ENCODE peak calls at places on chromosomes 1 and 21, in five cellular contexts. L is K562, G is HepG2, M is GM12878, T is H1. R is an unnamed sample.

GRCh38 chr21:14523234-14523633 is 22.9 kb downstream of the SAMSN1 start:
- DNase-seq in M (no peak), T (no peak), G (no peak), L (peak), R (no peak)

GRCh38 chr1:12173631-12174121 is 6.9 kb downstream of the TNFRSF1B start:
- DNase-seq in G (no peak), M (no peak), T (no peak), L (peak), R (no peak)

GRCh38 chr1:238104752-238105151 is 214.0 kb upstream of the ZP4 start:
- DNase-seq in L (no peak), T (no peak), G (no peak), M (no peak), R (no peak)

GRCh38 chr1:205317311-205317917 is 4.1 kb downstream of the NUAK2 start:
- DNase-seq in M (no peak), L (no peak), G (peak), T (no peak), R (no peak)

GRCh38 chr1:55150880-55151582 is 64.1 kb downstream of the USP24 start:
- DNase-seq in T (no peak), L (no peak), M (peak), G (no peak), R (no peak)

GRCh38 chr21:34202553-34203332 is 129.4 kb downstream of the MRPS6 start:
- DNase-seq in G (no peak), M (no peak), L (no peak), T (peak), R (peak)

GRCh38 chr21:35204850-35205564 is 155.9 kb upstream of the RUNX1 start:
- DNase-seq in G (no peak), T (no peak), L (peak), M (no peak), R (no peak)

GRCh38 chr1:35460796-35461195 is 96.4 kb downstream of the KIAA0319L start:
- DNase-seq in G (no peak), L (no peak), T (no peak), M (no peak), R (no peak)

GRCh38 chr1:247281001-247281574 is 25.2 kb downstream of the VN1R5 start:
- DNase-seq in L (peak), M (no peak), T (no peak), G (no peak), R (no peak)

GRCh38 chr1:157532569-157532968 is 19.7 kb downstream of the FCRL5 start:
- DNase-seq in L (no peak), T (no peak), M (no peak), G (no peak), R (no peak)

GRCh38 chr1:162023547-162024501 is at the start of gene OLFML2B:
- DNase-seq in M (no peak), G (peak), L (peak), T (peak), R (peak)

GRCh38 chr1:185439727-185440415 is 122.8 kb upstream of the IVNS1ABP start:
- DNase-seq in M (peak), T (no peak), L (peak), G (no peak), R (no peak)

GRCh38 chr1:4380564-4381168 is 273.7 kb upstream of the AJAP1 start:
- DNase-seq in G (peak), T (no peak), L (no peak), M (no peak), R (no peak)

GRCh38 chr1:65309317-65310077 is at the start of gene DNAJC6:
- DNase-seq in M (no peak), T (peak), G (peak), L (peak), R (peak)

GRCh38 chr1:201019321-201019977 is 4.1 kb downstream of the KIF21B start:
- DNase-seq in M (peak), T (no peak), G (peak), L (peak), R (no peak)

GRCh38 chr1:3858231-3858981 is 1.1 kb downstream of the DFFB start:
- DNase-seq in T (peak), M (no peak), L (peak), G (peak), R (no peak)

GRCh38 chr1:159007734-159008133 is 2.0 kb upstream of the IFI16 start:
- DNase-seq in M (no peak), L (no peak), T (no peak), G (no peak), R (no peak)

GRCh38 chr1:21342961-21343838 is 52.9 kb upstream of the ECE1 start:
- DNase-seq in G (no peak), L (no peak), M (no peak), T (no peak), R (no peak)

GRCh38 chr1:154006136-154006535 is 15.6 kb downstream of the RPS27 start:
- DNase-seq in L (no peak), G (no peak), M (no peak), T (no peak), R (no peak)

GRCh38 chr1:119712342-119713038 is 756 bp downstream of the PHGDH start:
- DNase-seq in M (no peak), T (peak), G (peak), L (peak), R (peak)

GRCh38 chr1:92980732-92981647 is 19.7 kb upstream of the DIPK1A start:
- DNase-seq in L (no peak), M (no peak), T (no peak), G (no peak), R (no peak)

GRCh38 chr1:208136459-208137143 is 107.6 kb downstream of the PLXNA2 start:
- DNase-seq in L (no peak), M (no peak), G (no peak), T (no peak), R (no peak)

GRCh38 chr1:39877231-39877778 is 6.0 kb downstream of the TRIT1 start:
- DNase-seq in T (no peak), M (no peak), L (no peak), G (no peak), R (no peak)

GRCh38 chr1:208917719-208918118 is 665.8 kb upstream of the CAMK1G start:
- DNase-seq in L (no peak), G (no peak), T (no peak), M (no peak), R (no peak)

GRCh38 chr1:39871796-39872195 is 11.5 kb downstream of the TRIT1 start:
- DNase-seq in G (no peak), M (no peak), L (no peak), T (no peak), R (no peak)

GRCh38 chr21:35164380-35164779 is 115.3 kb upstream of the RUNX1 start:
- DNase-seq in M (no peak), L (no peak), T (no peak), G (no peak), R (no peak)

GRCh38 chr1:58783090-58783992 is 506 bp downstream of the JUN start:
- DNase-seq in T (peak), M (no peak), L (peak), G (no peak), R (peak)

GRCh38 chr1:220371324-220371723 is 99.1 kb upstream of the RAB3GAP2 start:
- DNase-seq in L (no peak), M (no peak), G (no peak), T (no peak), R (peak)

GRCh38 chr1:169330927-169331326 is 36.7 kb downstream of the NME7 start:
- DNase-seq in L (no peak), G (no peak), T (no peak), M (no peak), R (no peak)

GRCh38 chr1:218967836-218968235 is 205.8 kb upstream of the LYPLAL1 start:
- DNase-seq in T (no peak), L (no peak), M (no peak), G (no peak), R (no peak)

GRCh38 chr1:185720633-185721272 is 13.4 kb upstream of the HMCN1 start:
- DNase-seq in T (no peak), L (peak), M (no peak), G (peak), R (no peak)

GRCh38 chr1:113616201-113616600 is 143.1 kb downstream of the PHTF1 start:
- DNase-seq in T (no peak), M (no peak), L (no peak), G (no peak), R (no peak)

DNA sequence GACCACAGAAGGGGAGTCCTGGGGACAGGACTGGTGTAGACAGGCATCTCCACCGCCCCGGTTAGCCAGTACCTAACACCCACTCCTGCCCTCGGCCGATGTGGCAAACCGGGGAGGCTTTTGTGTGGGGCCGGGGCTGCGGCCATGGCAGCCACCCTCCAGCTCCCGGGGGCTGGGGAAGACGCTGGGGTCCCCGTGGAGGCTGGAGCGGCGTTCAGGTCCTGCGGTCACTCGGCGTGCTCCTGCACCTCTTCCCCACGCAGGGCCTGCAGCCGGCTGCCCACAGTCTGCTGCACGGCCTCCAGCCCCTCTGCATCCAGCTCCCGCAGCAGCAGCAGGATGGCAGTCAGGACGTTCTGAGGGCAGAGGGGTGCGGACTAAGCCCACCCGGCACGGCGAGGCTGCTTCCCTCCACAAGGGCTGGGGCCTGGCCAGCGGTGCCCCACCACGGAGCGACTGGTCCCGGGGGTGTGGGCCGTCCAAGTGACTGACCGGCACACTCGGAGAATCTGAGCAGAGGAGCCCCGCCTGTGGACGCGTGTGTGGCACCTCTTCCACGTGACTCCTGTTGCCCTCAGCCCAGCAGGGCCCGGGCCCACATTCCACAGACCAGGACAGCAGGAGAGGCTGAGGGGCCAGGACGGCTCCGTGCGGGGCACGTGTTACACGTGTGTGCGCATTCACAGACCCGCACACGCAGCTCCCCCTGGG is 9.1 kb downstream of the CFAP410 start:
- DNase-seq in L (no peak), G (no peak), M (no peak), T (no peak), R (no peak)
- TF ChIP-seq ATF2 in L (no peak), G (no peak), M (no peak), T (no peak), R (no peak)

DNA sequence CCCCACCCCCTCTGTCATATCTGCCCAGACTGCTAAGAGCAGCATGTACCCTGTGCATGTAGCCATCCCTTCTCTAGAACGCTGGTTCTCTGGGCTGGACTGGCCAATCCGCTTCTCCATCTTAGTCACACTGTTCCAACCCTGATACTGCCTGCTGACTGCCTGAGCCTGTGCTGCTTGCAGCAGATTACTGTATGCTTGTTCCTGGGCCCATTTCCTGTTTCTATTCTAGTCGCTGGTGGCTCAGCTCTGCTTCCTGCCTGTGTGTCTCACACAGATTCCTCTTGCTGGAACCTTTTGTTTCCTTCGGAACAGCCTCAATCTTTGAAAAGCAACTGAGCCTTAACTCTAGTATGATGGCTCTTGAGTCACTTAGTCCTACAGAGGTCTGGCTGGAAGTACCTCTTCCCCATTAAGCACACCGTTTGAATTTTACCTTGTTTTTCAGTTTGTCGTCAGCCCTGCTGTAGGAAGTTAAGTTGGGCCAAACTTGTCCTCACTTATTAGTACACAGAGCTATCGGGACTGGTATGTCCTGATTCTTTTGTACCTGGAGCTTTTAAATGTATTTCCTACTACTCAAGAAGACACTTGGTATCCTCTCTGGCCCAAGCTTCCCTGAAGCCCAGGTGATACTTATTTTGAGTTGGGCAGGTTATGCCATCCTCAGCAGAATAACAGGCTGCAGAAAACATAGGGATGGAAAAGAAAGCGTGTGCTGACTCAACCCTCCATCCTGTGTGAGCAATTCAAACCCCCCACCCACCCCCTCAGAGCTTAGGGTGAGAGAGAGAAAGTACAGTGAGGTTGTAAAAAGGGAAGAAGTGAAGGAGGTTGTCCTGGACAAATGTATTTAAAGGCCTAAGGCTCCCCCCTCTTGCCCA is 43.4 kb upstream of the PIGV start:
- DNase-seq in G (peak), M (peak), L (peak), T (peak), R (peak)
- TF ChIP-seq ATF2 in G (no peak), M (peak), L (no peak), T (no peak), R (no peak)

GRCh38 chr1:235500971-235501540 is 3.2 kb downstream of the B3GALNT2 start:
- DNase-seq in L (peak), M (no peak), T (no peak), G (no peak), R (no peak)
- TF ChIP-seq ATF2 in L (no peak), M (no peak), T (no peak), G (no peak), R (no peak)

DNA sequence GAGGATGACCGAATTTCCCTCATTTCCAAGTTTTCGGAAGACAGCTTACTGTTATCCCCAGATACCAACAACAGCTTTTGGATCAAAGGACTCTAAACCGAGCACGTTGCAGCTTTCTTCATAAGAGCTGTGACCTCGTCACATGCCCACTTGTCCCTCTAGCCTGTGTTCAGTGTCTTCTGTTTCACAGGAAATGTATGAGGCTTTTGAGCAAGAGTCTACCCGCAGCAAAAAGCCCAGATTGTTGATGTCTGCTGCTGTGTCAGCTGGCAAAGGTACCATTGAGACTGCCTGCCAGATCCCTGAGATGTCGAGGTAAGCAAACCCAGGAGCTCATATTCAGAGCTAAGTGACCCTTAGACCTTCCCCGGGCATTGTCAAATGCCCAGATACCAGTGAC is 24.1 kb downstream of the CHI3L2 start:
- DNase-seq in T (no peak), L (no peak), G (no peak), M (no peak), R (no peak)
- TF ChIP-seq ATF2 in T (no peak), L (no peak), G (no peak), M (no peak), R (no peak)